ENCODE peak calls at places on chromosomes 7 and 10, in ten cellular contexts. One of them, this sample, is unnamed.
A peak's percentile ranks its signal among the peaks of the same experiment; 100 is the strongest.

GRCh38 chr7:130669051-130669700 is 628 bp upstream of the COPG2 start:
- DNase-seq in transverse colon: no peak
- DNase-seq in prostate gland: peak; percentile 6
- DNase-seq in HepG2: no peak
- DNase-seq in spleen: no peak
- DNase-seq in stomach: peak; percentile 26
- DNase-seq in HL-60: no peak
- DNase-seq in esophagus muscularis mucosa: peak; percentile 91
- DNase-seq in Panc1: no peak
- DNase-seq in HCT116: no peak
- DNase-seq in this sample: no peak

GRCh38 chr7:39811161-39811614 is 138.9 kb upstream of the CDK13 start:
- DNase-seq in transverse colon: no peak
- DNase-seq in prostate gland: no peak
- DNase-seq in HepG2: no peak
- DNase-seq in spleen: no peak
- DNase-seq in stomach: no peak
- DNase-seq in HL-60: no peak
- DNase-seq in esophagus muscularis mucosa: peak; percentile 74
- DNase-seq in Panc1: no peak
- DNase-seq in HCT116: no peak
- DNase-seq in this sample: no peak

GRCh38 chr7:44060091-44060947 is 5.0 kb downstream of the PGAM2 start:
- DNase-seq in transverse colon: peak; percentile 4
- DNase-seq in prostate gland: no peak
- DNase-seq in HepG2: no peak
- DNase-seq in spleen: peak; percentile 72
- DNase-seq in stomach: no peak
- DNase-seq in HL-60: no peak
- DNase-seq in esophagus muscularis mucosa: no peak
- DNase-seq in Panc1: no peak
- DNase-seq in HCT116: no peak
- DNase-seq in this sample: peak; percentile 39

GRCh38 chr7:138610671-138611170 is 90.4 kb downstream of the SVOPL start:
- DNase-seq in transverse colon: no peak
- DNase-seq in prostate gland: no peak
- DNase-seq in HepG2: peak; percentile 61
- DNase-seq in spleen: no peak
- DNase-seq in stomach: no peak
- DNase-seq in HL-60: no peak
- DNase-seq in esophagus muscularis mucosa: no peak
- DNase-seq in Panc1: no peak
- DNase-seq in HCT116: no peak
- DNase-seq in this sample: no peak

GRCh38 chr7:99605527-99605926 is 7.5 kb downstream of the TMEM225B start:
- DNase-seq in transverse colon: no peak
- DNase-seq in prostate gland: no peak
- DNase-seq in HepG2: no peak
- DNase-seq in spleen: no peak
- DNase-seq in stomach: no peak
- DNase-seq in HL-60: no peak
- DNase-seq in esophagus muscularis mucosa: peak; percentile 29
- DNase-seq in Panc1: no peak
- DNase-seq in HCT116: no peak
- DNase-seq in this sample: no peak

GRCh38 chr7:28293529-28293835 is 112.9 kb upstream of the JAZF1 start:
- DNase-seq in transverse colon: no peak
- DNase-seq in prostate gland: no peak
- DNase-seq in HepG2: no peak
- DNase-seq in spleen: no peak
- DNase-seq in stomach: no peak
- DNase-seq in HL-60: no peak
- DNase-seq in esophagus muscularis mucosa: no peak
- DNase-seq in Panc1: no peak
- DNase-seq in HCT116: peak; percentile 68
- DNase-seq in this sample: no peak

GRCh38 chr7:1210979-1211608 is 21.6 kb upstream of the UNCX start:
- DNase-seq in transverse colon: no peak
- DNase-seq in prostate gland: no peak
- DNase-seq in HepG2: no peak
- DNase-seq in spleen: no peak
- DNase-seq in stomach: no peak
- DNase-seq in HL-60: no peak
- DNase-seq in esophagus muscularis mucosa: no peak
- DNase-seq in Panc1: no peak
- DNase-seq in HCT116: no peak
- DNase-seq in this sample: no peak

GRCh38 chr7:151225948-151226510 is 976 bp downstream of the ABCF2 start:
- DNase-seq in transverse colon: no peak
- DNase-seq in prostate gland: no peak
- DNase-seq in HepG2: no peak
- DNase-seq in spleen: peak; percentile 45
- DNase-seq in stomach: no peak
- DNase-seq in HL-60: peak; percentile 56
- DNase-seq in esophagus muscularis mucosa: no peak
- DNase-seq in Panc1: no peak
- DNase-seq in HCT116: no peak
- DNase-seq in this sample: no peak

GRCh38 chr10:110358869-110359629 is 54.3 kb upstream of the SMNDC1 start:
- DNase-seq in transverse colon: no peak
- DNase-seq in prostate gland: peak; percentile 45
- DNase-seq in HepG2: no peak
- DNase-seq in spleen: no peak
- DNase-seq in stomach: peak; percentile 80
- DNase-seq in HL-60: no peak
- DNase-seq in esophagus muscularis mucosa: no peak
- DNase-seq in Panc1: no peak
- DNase-seq in HCT116: peak; percentile 38
- DNase-seq in this sample: peak; percentile 61

GRCh38 chr10:95246582-95247051 is 44.2 kb downstream of the PDLIM1 start:
- DNase-seq in transverse colon: peak; percentile 81
- DNase-seq in prostate gland: peak; percentile 73
- DNase-seq in HepG2: peak; percentile 62
- DNase-seq in spleen: peak; percentile 84
- DNase-seq in stomach: peak; percentile 79
- DNase-seq in HL-60: no peak
- DNase-seq in esophagus muscularis mucosa: peak; percentile 94
- DNase-seq in Panc1: no peak
- DNase-seq in HCT116: peak; percentile 65
- DNase-seq in this sample: peak; percentile 59

GRCh38 chr10:98303569-98303968 is 35.6 kb upstream of the LOXL4 start:
- DNase-seq in transverse colon: no peak
- DNase-seq in prostate gland: no peak
- DNase-seq in HepG2: no peak
- DNase-seq in spleen: no peak
- DNase-seq in stomach: no peak
- DNase-seq in HL-60: no peak
- DNase-seq in esophagus muscularis mucosa: no peak
- DNase-seq in Panc1: no peak
- DNase-seq in HCT116: no peak
- DNase-seq in this sample: no peak

GRCh38 chr7:151416921-151417320 is 7.1 kb upstream of the WDR86 start:
- DNase-seq in transverse colon: no peak
- DNase-seq in prostate gland: no peak
- DNase-seq in HepG2: no peak
- DNase-seq in spleen: peak; percentile 53
- DNase-seq in stomach: no peak
- DNase-seq in HL-60: no peak
- DNase-seq in esophagus muscularis mucosa: no peak
- DNase-seq in Panc1: no peak
- DNase-seq in HCT116: no peak
- DNase-seq in this sample: no peak

GRCh38 chr10:100043796-100044195 is 34.0 kb upstream of the DNMBP start:
- DNase-seq in transverse colon: no peak
- DNase-seq in prostate gland: peak; percentile 16
- DNase-seq in HepG2: no peak
- DNase-seq in spleen: no peak
- DNase-seq in stomach: no peak
- DNase-seq in HL-60: no peak
- DNase-seq in esophagus muscularis mucosa: no peak
- DNase-seq in Panc1: no peak
- DNase-seq in HCT116: no peak
- DNase-seq in this sample: no peak

GRCh38 chr10:78258303-78259030 is 224.8 kb downstream of the RPS24 start:
- DNase-seq in transverse colon: no peak
- DNase-seq in prostate gland: no peak
- DNase-seq in HepG2: no peak
- DNase-seq in spleen: peak; percentile 45
- DNase-seq in stomach: no peak
- DNase-seq in HL-60: no peak
- DNase-seq in esophagus muscularis mucosa: no peak
- DNase-seq in Panc1: no peak
- DNase-seq in HCT116: no peak
- DNase-seq in this sample: no peak

GRCh38 chr10:78255214-78255613 is 221.6 kb downstream of the RPS24 start:
- DNase-seq in transverse colon: no peak
- DNase-seq in prostate gland: no peak
- DNase-seq in HepG2: no peak
- DNase-seq in spleen: no peak
- DNase-seq in stomach: no peak
- DNase-seq in HL-60: no peak
- DNase-seq in esophagus muscularis mucosa: no peak
- DNase-seq in Panc1: no peak
- DNase-seq in HCT116: no peak
- DNase-seq in this sample: no peak

GRCh38 chr10:78253072-78253853 is 219.6 kb downstream of the RPS24 start:
- DNase-seq in transverse colon: no peak
- DNase-seq in prostate gland: no peak
- DNase-seq in HepG2: no peak
- DNase-seq in spleen: no peak
- DNase-seq in stomach: no peak
- DNase-seq in HL-60: no peak
- DNase-seq in esophagus muscularis mucosa: no peak
- DNase-seq in Panc1: no peak
- DNase-seq in HCT116: no peak
- DNase-seq in this sample: no peak

GRCh38 chr10:78254013-78254412 is 220.3 kb downstream of the RPS24 start:
- DNase-seq in transverse colon: no peak
- DNase-seq in prostate gland: no peak
- DNase-seq in HepG2: no peak
- DNase-seq in spleen: no peak
- DNase-seq in stomach: no peak
- DNase-seq in HL-60: no peak
- DNase-seq in esophagus muscularis mucosa: no peak
- DNase-seq in Panc1: no peak
- DNase-seq in HCT116: no peak
- DNase-seq in this sample: no peak

GRCh38 chr10:78255796-78256638 is 222.4 kb downstream of the RPS24 start:
- DNase-seq in transverse colon: peak; percentile 21
- DNase-seq in prostate gland: no peak
- DNase-seq in HepG2: peak; percentile 65
- DNase-seq in spleen: no peak
- DNase-seq in stomach: peak; percentile 30
- DNase-seq in HL-60: peak; percentile 82
- DNase-seq in esophagus muscularis mucosa: no peak
- DNase-seq in Panc1: peak; percentile 87
- DNase-seq in HCT116: peak; percentile 82
- DNase-seq in this sample: no peak
- TF ChIP-seq POLR2AphosphoS5 in transverse colon: peak; percentile 58
- TF ChIP-seq POLR2AphosphoS5 in prostate gland: peak; percentile 67
- TF ChIP-seq POLR2AphosphoS5 in HepG2: no peak
- TF ChIP-seq POLR2AphosphoS5 in spleen: no peak
- TF ChIP-seq POLR2AphosphoS5 in stomach: peak; percentile 87
- TF ChIP-seq POLR2AphosphoS5 in HL-60: no peak
- TF ChIP-seq POLR2AphosphoS5 in esophagus muscularis mucosa: peak; percentile 84
- TF ChIP-seq POLR2AphosphoS5 in Panc1: no peak
- TF ChIP-seq POLR2AphosphoS5 in HCT116: peak; percentile 68
- TF ChIP-seq POLR2AphosphoS5 in this sample: no peak

GRCh38 chr7:98250789-98251188 is 1.2 kb downstream of the TECPR1 start:
- DNase-seq in transverse colon: peak; percentile 25
- DNase-seq in prostate gland: no peak
- DNase-seq in HepG2: no peak
- DNase-seq in spleen: no peak
- DNase-seq in stomach: no peak
- DNase-seq in HL-60: no peak
- DNase-seq in esophagus muscularis mucosa: no peak
- DNase-seq in Panc1: no peak
- DNase-seq in HCT116: no peak
- DNase-seq in this sample: no peak
- TF ChIP-seq CTCF in transverse colon: no peak
- TF ChIP-seq CTCF in prostate gland: no peak
- TF ChIP-seq CTCF in HepG2: peak; percentile 35
- TF ChIP-seq CTCF in spleen: no peak
- TF ChIP-seq CTCF in stomach: no peak
- TF ChIP-seq CTCF in HL-60: no peak
- TF ChIP-seq CTCF in esophagus muscularis mucosa: no peak
- TF ChIP-seq CTCF in Panc1: no peak
- TF ChIP-seq CTCF in HCT116: no peak
- TF ChIP-seq CTCF in this sample: no peak

GRCh38 chr7:108080094-108080656 is 50.0 kb downstream of the LAMB4 start:
- DNase-seq in transverse colon: no peak
- DNase-seq in prostate gland: no peak
- DNase-seq in HepG2: no peak
- DNase-seq in spleen: no peak
- DNase-seq in stomach: no peak
- DNase-seq in HL-60: no peak
- DNase-seq in esophagus muscularis mucosa: no peak
- DNase-seq in Panc1: no peak
- DNase-seq in HCT116: no peak
- DNase-seq in this sample: no peak
- H3K27ac ChIP-seq in transverse colon: peak overlapping the region; percentile 56
- H3K27ac ChIP-seq in prostate gland: no peak overlapping the region
- H3K27ac ChIP-seq in HepG2: no peak overlapping the region
- H3K27ac ChIP-seq in spleen: no peak overlapping the region
- H3K27ac ChIP-seq in stomach: no peak overlapping the region
- H3K27ac ChIP-seq in HL-60: no peak overlapping the region
- H3K27ac ChIP-seq in esophagus muscularis mucosa: peak overlapping the region; percentile 48
- H3K27ac ChIP-seq in Panc1: no peak overlapping the region
- H3K27ac ChIP-seq in HCT116: no peak overlapping the region
- H3K27ac ChIP-seq in this sample: no peak overlapping the region

DNA sequence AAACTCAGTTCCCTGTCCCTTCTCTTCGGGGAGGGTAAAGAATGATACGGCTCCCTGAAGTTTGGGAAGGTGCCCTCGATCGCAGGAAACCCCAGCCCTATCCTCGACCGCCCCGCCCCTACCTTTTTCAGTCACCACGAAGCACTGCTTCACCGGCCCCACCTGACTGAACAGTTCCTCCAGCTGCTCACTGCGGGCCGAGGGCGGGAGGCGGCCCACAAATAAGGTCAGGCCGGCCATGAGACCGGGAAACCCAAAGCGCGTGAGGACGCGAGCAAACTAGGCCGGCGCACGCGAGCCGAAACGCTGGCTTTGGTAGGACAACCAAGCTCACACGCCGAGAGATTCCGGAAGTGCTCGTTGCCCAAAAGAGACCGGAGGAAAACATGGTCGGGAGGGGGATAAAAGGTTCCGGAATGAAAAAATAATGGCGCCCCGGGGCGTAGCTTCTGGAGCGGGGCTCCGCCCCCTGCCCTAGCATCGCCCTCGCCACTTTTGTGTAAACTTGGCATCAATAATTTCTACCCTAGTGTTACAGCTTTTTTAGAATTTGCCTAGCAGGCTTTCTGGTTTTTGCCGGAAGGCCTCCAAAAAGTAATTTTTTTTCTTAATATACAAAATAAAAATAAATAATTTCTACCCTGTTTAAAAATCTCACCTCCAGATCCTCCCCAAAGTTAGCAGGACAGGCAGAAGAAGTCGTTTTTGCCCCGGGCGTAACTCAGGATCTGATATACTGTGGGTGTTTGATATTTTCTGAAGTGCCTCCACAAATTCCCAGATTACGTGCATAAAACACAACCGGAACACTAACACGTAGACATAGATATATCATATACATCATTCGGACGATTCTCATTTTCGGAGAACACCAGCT is at the start of gene RBM28:
- DNase-seq in transverse colon: peak; percentile 87
- DNase-seq in prostate gland: peak; percentile 72
- DNase-seq in HepG2: peak; percentile 88
- DNase-seq in spleen: peak; percentile 94
- DNase-seq in stomach: peak; percentile 88
- DNase-seq in HL-60: peak; percentile 85
- DNase-seq in esophagus muscularis mucosa: peak; percentile 97
- DNase-seq in Panc1: peak; percentile 85
- DNase-seq in HCT116: peak; percentile 87
- DNase-seq in this sample: peak; percentile 84
- TF ChIP-seq POLR2AphosphoS5 in transverse colon: peak; percentile 82
- TF ChIP-seq POLR2AphosphoS5 in prostate gland: peak; percentile 96
- TF ChIP-seq POLR2AphosphoS5 in HepG2: peak; percentile 94
- TF ChIP-seq POLR2AphosphoS5 in spleen: peak; percentile 94
- TF ChIP-seq POLR2AphosphoS5 in stomach: peak; percentile 74
- TF ChIP-seq POLR2AphosphoS5 in HL-60: peak; percentile 96
- TF ChIP-seq POLR2AphosphoS5 in esophagus muscularis mucosa: peak; percentile 87
- TF ChIP-seq POLR2AphosphoS5 in Panc1: peak; percentile 97
- TF ChIP-seq POLR2AphosphoS5 in HCT116: peak; percentile 98
- TF ChIP-seq POLR2AphosphoS5 in this sample: peak; percentile 84

This sample was measured in breast epithelium.